ENCODE peak calls at places on chromosomes 11 and 22, in ten cellular contexts. Q, T, E, R, P, Y, A, D, B and X are unnamed samples.

GRCh38 chr11:64560139-64560771 is 30.8 kb upstream of the SLC22A12 start:
- ATAC-seq in Q (no peak), T (no peak), E (no peak), R (no peak), P (no peak), Y (no peak), A (peak), D (no peak), B (no peak), X (no peak)

GRCh38 chr22:24088796-24089195 is 77.7 kb downstream of the CABIN1 start:
- ATAC-seq in Q (no peak), T (peak), E (no peak), R (no peak), P (no peak), Y (no peak), A (no peak), D (no peak), B (no peak), X (no peak)

GRCh38 chr11:43576834-43577521 is 103.6 kb upstream of the HSD17B12 start:
- ATAC-seq in Q (no peak), T (peak), E (peak), R (no peak), P (no peak), Y (no peak), A (no peak), D (no peak), B (no peak), X (no peak)

GRCh38 chr11:61082931-61083531 is 19.3 kb upstream of the CD5 start:
- ATAC-seq in Q (peak), T (no peak), E (no peak), R (peak), P (no peak), Y (peak), A (peak), D (no peak), B (peak), X (no peak)

GRCh38 chr11:77081976-77082836 is 15.4 kb downstream of the CAPN5 start:
- ATAC-seq in Q (peak), T (peak), E (no peak), R (peak), P (no peak), Y (peak), A (peak), D (no peak), B (peak), X (peak)

GRCh38 chr11:10982695-10983492 is 125.0 kb upstream of the ZBED5 start:
- ATAC-seq in Q (no peak), T (no peak), E (no peak), R (no peak), P (no peak), Y (no peak), A (no peak), D (no peak), B (no peak), X (no peak)

GRCh38 chr11:74338963-74339362 is 27.5 kb upstream of the P4HA3 start:
- ATAC-seq in Q (no peak), T (no peak), E (no peak), R (no peak), P (no peak), Y (no peak), A (no peak), D (no peak), B (no peak), X (no peak)

GRCh38 chr11:72750086-72750485 is 2.1 kb downstream of the ARAP1 start:
- ATAC-seq in Q (no peak), T (no peak), E (no peak), R (no peak), P (no peak), Y (no peak), A (no peak), D (no peak), B (no peak), X (no peak)

GRCh38 chr11:85742873-85743275 is 56.9 kb upstream of the CCDC89 start:
- ATAC-seq in Q (no peak), T (no peak), E (no peak), R (no peak), P (no peak), Y (peak), A (no peak), D (peak), B (peak), X (no peak)

GRCh38 chr11:125587480-125587879 is 5.2 kb upstream of the STT3A start:
- ATAC-seq in Q (no peak), T (no peak), E (no peak), R (no peak), P (no peak), Y (no peak), A (no peak), D (no peak), B (no peak), X (no peak)

GRCh38 chr11:72758304-72758689 is 6.1 kb upstream of the ARAP1 start:
- ATAC-seq in Q (no peak), T (no peak), E (no peak), R (no peak), P (no peak), Y (no peak), A (peak), D (no peak), B (no peak), X (peak)

GRCh38 chr11:122843281-122844150 is 5.2 kb downstream of the CRTAM start:
- ATAC-seq in Q (peak), T (no peak), E (no peak), R (peak), P (no peak), Y (peak), A (no peak), D (peak), B (peak), X (no peak)

GRCh38 chr22:36339171-36340065 is 48.3 kb downstream of the MYH9 start:
- ATAC-seq in Q (no peak), T (peak), E (no peak), R (peak), P (peak), Y (peak), A (no peak), D (no peak), B (peak), X (peak)

GRCh38 chr22:49787861-49788260 is 39.8 kb downstream of the BRD1 start:
- ATAC-seq in Q (no peak), T (no peak), E (no peak), R (no peak), P (no peak), Y (no peak), A (no peak), D (no peak), B (no peak), X (no peak)

GRCh38 chr22:30340911-30341685 is 14.4 kb upstream of the TBC1D10A start:
- ATAC-seq in Q (no peak), T (peak), E (peak), R (no peak), P (peak), Y (no peak), A (no peak), D (no peak), B (no peak), X (peak)

GRCh38 chr11:77250881-77251640 is 50.4 kb downstream of the GDPD4 start:
- ATAC-seq in Q (no peak), T (no peak), E (no peak), R (no peak), P (no peak), Y (no peak), A (peak), D (no peak), B (peak), X (no peak)